ENCODE peak calls at places on chromosome 16, in ten cellular contexts. M is lung; T is hepatocyte; X is aorta; Q is A673; J is GM23338; A is naive thymus-derived CD4-positive, alpha-beta T cell; B is prostate gland; R is mammary epithelial cell; G is uterus. I is an unnamed sample.
A peak's percentile ranks its signal among the peaks of the same experiment; 100 is the strongest.

GRCh38 chr16:72895951-72896350 is 152.0 kb downstream of the ZFHX3 start:
- DNase-seq in J (no peak), A (no peak), R (no peak), M (no peak), T (no peak), G (peak; percentile 38), B (no peak), Q (no peak), X (no peak), I (no peak)

GRCh38 chr16:13168091-13168572 is 266.7 kb downstream of the SHISA9 start:
- DNase-seq in A (no peak), J (peak; percentile 88), M (no peak), B (no peak), X (no peak), G (no peak), R (peak; percentile 88), T (peak; percentile 15), Q (no peak), I (no peak)

GRCh38 chr16:88747588-88748301 is 37.3 kb downstream of the PIEZO1 start:
- DNase-seq in R (peak; percentile 37), M (no peak), A (no peak), T (no peak), G (no peak), J (peak; percentile 83), B (no peak), Q (peak; percentile 41), X (no peak), I (no peak)

GRCh38 chr16:11100239-11100750 is 155.7 kb downstream of the SOCS1 start:
- DNase-seq in T (peak; percentile 55), J (peak; percentile 68), R (no peak), B (no peak), X (peak; percentile 87), G (peak; percentile 81), A (no peak), M (no peak), Q (peak; percentile 46), I (peak; percentile 81)

GRCh38 chr16:83887564-83887963 is 11.4 kb upstream of the MLYCD start:
- DNase-seq in M (no peak), X (no peak), R (no peak), A (no peak), T (no peak), B (no peak), G (no peak), J (no peak), Q (no peak), I (no peak)

GRCh38 chr16:52066951-52067350 is 480.0 kb downstream of the TOX3 start:
- DNase-seq in J (no peak), M (no peak), T (no peak), X (no peak), R (no peak), B (no peak), G (no peak), A (no peak), Q (no peak), I (no peak)

GRCh38 chr16:56311208-56312027 is 113.9 kb downstream of the AMFR start:
- DNase-seq in J (peak; percentile 35), B (no peak), G (no peak), R (no peak), T (no peak), X (no peak), Q (peak; percentile 17), A (no peak), M (no peak), I (no peak)

GRCh38 chr16:17488506-17488905 is 17.7 kb upstream of the XYLT1 start:
- DNase-seq in G (no peak), J (no peak), Q (no peak), T (no peak), M (no peak), X (no peak), B (no peak), R (peak; percentile 35), A (no peak), I (no peak)

DNA sequence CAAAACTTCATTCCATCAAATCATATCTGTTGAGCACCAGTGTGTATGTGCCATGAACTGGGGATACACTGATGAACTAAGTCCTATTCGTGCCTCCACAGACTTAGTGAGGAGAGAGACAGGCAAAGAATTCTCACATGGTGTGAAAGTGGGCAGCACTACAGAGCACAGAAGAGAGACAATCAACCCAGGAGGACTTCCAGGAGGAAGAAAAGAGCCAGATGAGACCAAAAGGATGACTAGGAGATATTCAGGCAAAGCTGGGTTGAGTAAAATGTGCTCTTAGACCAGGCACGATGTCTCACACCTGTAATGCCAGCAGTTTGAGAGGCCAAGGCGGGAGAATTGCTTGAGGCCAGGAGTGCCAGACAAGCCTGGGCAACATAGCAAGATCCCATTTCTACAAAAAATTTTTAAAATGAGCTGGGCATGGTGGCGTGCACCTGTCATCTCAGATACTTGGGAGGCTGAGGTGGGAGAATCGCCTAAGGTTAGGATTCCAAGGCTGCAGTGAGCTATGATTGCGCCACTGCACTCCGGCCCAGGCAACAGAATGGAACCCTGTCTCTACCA is 30.2 kb upstream of the TNRC6A start:
- DNase-seq in X (no peak), Q (no peak), R (no peak), G (no peak), T (no peak), B (no peak), J (no peak), M (no peak), A (no peak), I (no peak)
- H3K27ac ChIP-seq in X (peak overlapping the region; percentile 61), Q (no peak overlapping the region), R (no peak overlapping the region), G (peak overlapping the region; percentile 95), T (no peak overlapping the region), B (no peak overlapping the region), J (no peak overlapping the region), M (no peak overlapping the region), A (no peak overlapping the region), I (no peak overlapping the region)

DNA sequence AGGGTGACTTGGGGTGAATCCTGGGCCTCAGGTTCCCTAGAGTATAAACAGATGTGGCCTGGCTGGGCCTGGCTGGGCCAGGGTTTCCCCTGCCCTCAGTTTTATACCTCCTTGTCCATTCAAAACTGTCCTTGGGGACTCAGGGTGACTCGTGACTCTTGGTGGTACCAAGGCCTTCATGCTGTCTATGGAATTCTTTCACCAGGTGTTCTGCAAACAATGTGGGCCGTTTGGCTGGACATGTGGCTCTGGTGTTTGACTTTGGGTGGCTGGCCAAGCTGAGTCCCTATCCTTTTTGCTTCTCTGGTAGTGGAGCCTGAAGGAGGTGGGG is 3.3 kb downstream of the GPT2 start:
- DNase-seq in Q (no peak), R (no peak), G (no peak), A (no peak), M (no peak), B (no peak), T (peak; percentile 3), J (no peak), X (no peak), I (no peak)
- H3K27ac ChIP-seq in Q (no peak overlapping the region), R (no peak overlapping the region), G (no peak overlapping the region), A (no peak overlapping the region), M (no peak overlapping the region), B (peak overlapping the region; percentile 90), T (no peak overlapping the region), J (peak overlapping the region; percentile 80), X (no peak overlapping the region), I (no peak overlapping the region)

GRCh38 chr16:68781784-68782183 is 44.7 kb downstream of the CDH1 start:
- DNase-seq in X (no peak), Q (no peak), J (no peak), M (no peak), B (no peak), R (no peak), A (no peak), G (no peak), T (no peak), I (no peak)

GRCh38 chr16:68778551-68779231 is 41.6 kb downstream of the CDH1 start:
- DNase-seq in T (peak; percentile 69), R (peak; percentile 74), G (no peak), B (peak; percentile 87), A (no peak), Q (no peak), M (peak; percentile 43), X (no peak), J (peak; percentile 83), I (no peak)

GRCh38 chr16:68776821-68777485 is 39.9 kb downstream of the CDH1 start:
- DNase-seq in A (no peak), R (peak; percentile 56), B (no peak), G (no peak), Q (no peak), T (no peak), M (no peak), X (no peak), J (no peak), I (no peak)

GRCh38 chr16:68782198-68783174 is 45.4 kb downstream of the CDH1 start:
- DNase-seq in J (no peak), B (no peak), X (no peak), G (no peak), R (no peak), M (no peak), Q (no peak), T (no peak), A (no peak), I (no peak)

GRCh38 chr16:68779891-68780290 is 42.8 kb downstream of the CDH1 start:
- DNase-seq in T (no peak), G (no peak), B (peak; percentile 69), R (no peak), X (no peak), Q (no peak), M (no peak), J (no peak), A (no peak), I (no peak)
- H3K27ac ChIP-seq in T (peak overlapping the region; percentile 64), G (no peak overlapping the region), B (peak overlapping the region; percentile 87), R (no peak overlapping the region), X (no peak overlapping the region), Q (no peak overlapping the region), M (peak overlapping the region; percentile 54), J (peak overlapping the region; percentile 92), A (no peak overlapping the region), I (no peak overlapping the region)

GRCh38 chr16:20402651-20403050 is 1.9 kb downstream of the PDILT start:
- DNase-seq in B (no peak), A (no peak), G (no peak), Q (no peak), J (no peak), R (no peak), M (no peak), T (no peak), X (no peak), I (no peak)

GRCh38 chr16:20398603-20399002 is 5.9 kb downstream of the PDILT start:
- DNase-seq in G (no peak), R (no peak), A (no peak), J (no peak), Q (no peak), M (no peak), B (no peak), T (no peak), X (no peak), I (no peak)

GRCh38 chr16:20401066-20401465 is 3.5 kb downstream of the PDILT start:
- DNase-seq in M (no peak), T (no peak), A (no peak), Q (no peak), B (no peak), J (no peak), G (no peak), R (no peak), X (no peak), I (no peak)

GRCh38 chr16:20399185-20399584 is 5.4 kb downstream of the PDILT start:
- DNase-seq in X (no peak), Q (no peak), A (no peak), J (no peak), M (no peak), B (no peak), G (no peak), R (no peak), T (no peak), I (no peak)

DNA sequence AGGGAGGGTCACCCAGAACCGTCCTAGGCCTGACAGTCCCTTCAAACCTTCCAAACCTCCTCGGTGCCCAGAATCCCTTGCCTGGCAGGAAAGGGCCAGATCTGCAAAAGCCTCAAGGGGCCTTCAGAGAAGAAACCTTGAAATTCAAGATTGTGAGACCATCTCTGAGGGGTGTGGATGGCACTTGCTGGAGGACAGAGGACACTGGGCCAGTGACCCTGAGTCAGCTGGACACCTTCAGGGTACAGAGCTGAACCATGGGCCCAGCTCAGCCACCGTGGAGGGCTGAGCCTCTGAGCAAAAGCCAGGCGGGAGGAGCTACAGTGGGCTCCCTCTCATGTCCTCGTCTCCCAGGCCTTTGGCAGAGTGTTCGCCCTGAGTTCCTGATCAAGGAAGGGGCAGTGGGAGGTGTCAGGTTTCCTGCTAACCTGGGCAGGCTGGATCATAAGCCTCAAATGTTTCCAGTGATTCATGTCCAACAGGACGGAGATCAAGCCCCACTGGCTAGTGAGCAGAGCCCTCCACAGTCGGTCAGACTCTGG is 3.0 kb downstream of the PDILT start:
- DNase-seq in Q (no peak), T (no peak), M (no peak), G (no peak), A (no peak), J (peak; percentile 6), R (no peak), X (no peak), B (no peak), I (no peak)
- H3K27ac ChIP-seq in Q (no peak overlapping the region), T (peak overlapping the region; percentile 23), M (no peak overlapping the region), G (no peak overlapping the region), A (no peak overlapping the region), J (no peak overlapping the region), R (no peak overlapping the region), X (no peak overlapping the region), B (no peak overlapping the region), I (no peak overlapping the region)

I was measured in right atrium auricular region.